ENCODE peak calls at places on chromosomes 13 and 19, in six cellular contexts. One of them, this sample, is unnamed.

GRCh38 chr19:34345934-34346333 is 19.1 kb upstream of the GPI start:
- DNase-seq in H9: peak
- DNase-seq in neuronal stem cell: no peak
- DNase-seq in IMR-90: peak
- DNase-seq in mesenchymal stem cell: peak
- DNase-seq in H1: peak
- DNase-seq in this sample: peak

GRCh38 chr19:7395793-7396192 is 47.1 kb downstream of the ARHGEF18 start:
- DNase-seq in H9: no peak
- DNase-seq in neuronal stem cell: no peak
- DNase-seq in IMR-90: no peak
- DNase-seq in mesenchymal stem cell: peak
- DNase-seq in H1: no peak
- DNase-seq in this sample: no peak

GRCh38 chr19:34926685-34927375 is at the start of gene ZNF30:
- DNase-seq in H9: peak
- DNase-seq in neuronal stem cell: peak
- DNase-seq in IMR-90: peak
- DNase-seq in mesenchymal stem cell: peak
- DNase-seq in H1: peak
- DNase-seq in this sample: peak

GRCh38 chr19:31555634-31556215 is 206.5 kb upstream of the TSHZ3 start:
- DNase-seq in H9: no peak
- DNase-seq in neuronal stem cell: no peak
- DNase-seq in IMR-90: no peak
- DNase-seq in mesenchymal stem cell: no peak
- DNase-seq in H1: no peak
- DNase-seq in this sample: peak

GRCh38 chr19:2168619-2169424 is 5.1 kb downstream of the DOT1L start:
- DNase-seq in H9: peak
- DNase-seq in neuronal stem cell: peak
- DNase-seq in IMR-90: peak
- DNase-seq in mesenchymal stem cell: peak
- DNase-seq in H1: no peak
- DNase-seq in this sample: peak

GRCh38 chr19:17872251-17873001 is 681 bp downstream of the SLC5A5 start:
- DNase-seq in H9: no peak
- DNase-seq in neuronal stem cell: no peak
- DNase-seq in IMR-90: no peak
- DNase-seq in mesenchymal stem cell: no peak
- DNase-seq in H1: peak
- DNase-seq in this sample: no peak

GRCh38 chr19:16398530-16399241 is 73.1 kb downstream of the EPS15L1 start:
- DNase-seq in H9: no peak
- DNase-seq in neuronal stem cell: no peak
- DNase-seq in IMR-90: peak
- DNase-seq in mesenchymal stem cell: no peak
- DNase-seq in H1: no peak
- DNase-seq in this sample: no peak

GRCh38 chr19:4233282-4233853 is 4.0 kb downstream of the EBI3 start:
- DNase-seq in H9: peak
- DNase-seq in neuronal stem cell: no peak
- DNase-seq in IMR-90: peak
- DNase-seq in mesenchymal stem cell: peak
- DNase-seq in H1: peak
- DNase-seq in this sample: peak

GRCh38 chr13:70817571-70817970 is 709.3 kb upstream of the KLHL1 start:
- DNase-seq in H9: no peak
- DNase-seq in neuronal stem cell: no peak
- DNase-seq in IMR-90: peak
- DNase-seq in mesenchymal stem cell: peak
- DNase-seq in H1: no peak
- DNase-seq in this sample: no peak

GRCh38 chr13:52847682-52848432 is 583 bp downstream of the PCDH8 start:
- DNase-seq in H9: no peak
- DNase-seq in neuronal stem cell: no peak
- DNase-seq in IMR-90: no peak
- DNase-seq in mesenchymal stem cell: no peak
- DNase-seq in H1: no peak
- DNase-seq in this sample: no peak

GRCh38 chr19:42528354-42529247 is at the start of gene CEACAM1:
- DNase-seq in H9: no peak
- DNase-seq in neuronal stem cell: no peak
- DNase-seq in IMR-90: no peak
- DNase-seq in mesenchymal stem cell: no peak
- DNase-seq in H1: peak
- DNase-seq in this sample: peak

GRCh38 chr19:42076375-42076944 is 494 bp downstream of the ZNF574 start:
- DNase-seq in H9: no peak
- DNase-seq in neuronal stem cell: no peak
- DNase-seq in IMR-90: no peak
- DNase-seq in mesenchymal stem cell: no peak
- DNase-seq in H1: no peak
- DNase-seq in this sample: no peak

GRCh38 chr19:29206453-29206852 is 6.5 kb downstream of the UQCRFS1 start:
- DNase-seq in H9: no peak
- DNase-seq in neuronal stem cell: no peak
- DNase-seq in IMR-90: no peak
- DNase-seq in mesenchymal stem cell: no peak
- DNase-seq in H1: no peak
- DNase-seq in this sample: no peak
- H3K14ac ChIP-seq in H9: no peak
- H3K14ac ChIP-seq in neuronal stem cell: no peak
- H3K14ac ChIP-seq in IMR-90: no peak
- H3K14ac ChIP-seq in mesenchymal stem cell: no peak
- H3K14ac ChIP-seq in H1: no peak
- H3K14ac ChIP-seq in this sample: no peak

DNA sequence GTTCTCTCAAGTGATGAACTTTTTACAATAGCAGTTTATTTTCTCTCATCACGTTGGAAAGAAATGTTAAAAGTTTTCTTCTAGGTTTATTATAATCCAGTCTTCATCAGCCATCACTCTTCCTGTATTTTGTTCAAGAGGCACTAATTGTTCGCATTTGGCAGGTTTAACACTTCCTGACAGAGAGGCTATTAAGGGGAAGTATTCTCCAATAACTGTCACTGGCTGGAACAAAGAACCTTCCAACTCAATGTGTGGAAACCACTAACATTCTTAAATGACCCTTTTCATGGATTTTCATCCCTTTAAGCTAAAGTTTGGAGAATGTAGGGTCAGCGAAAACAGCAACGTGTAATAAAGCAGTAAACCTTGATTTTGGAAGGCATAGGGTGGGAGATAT is 145.1 kb downstream of the PCCA start:
- DNase-seq in H9: no peak
- DNase-seq in neuronal stem cell: peak
- DNase-seq in IMR-90: no peak
- DNase-seq in mesenchymal stem cell: no peak
- DNase-seq in H1: no peak
- DNase-seq in this sample: no peak
- H2BK120ac ChIP-seq in H9: no peak
- H2BK120ac ChIP-seq in neuronal stem cell: no peak
- H2BK120ac ChIP-seq in IMR-90: no peak
- H2BK120ac ChIP-seq in mesenchymal stem cell: no peak
- H2BK120ac ChIP-seq in H1: no peak
- H2BK120ac ChIP-seq in this sample: no peak

GRCh38 chr13:74574964-74575728 is 440.9 kb upstream of the KLF12 start:
- DNase-seq in H9: peak
- DNase-seq in neuronal stem cell: no peak
- DNase-seq in IMR-90: no peak
- DNase-seq in mesenchymal stem cell: no peak
- DNase-seq in H1: no peak
- DNase-seq in this sample: no peak
- H3K18ac ChIP-seq in H9: no peak
- H3K18ac ChIP-seq in neuronal stem cell: peak
- H3K18ac ChIP-seq in IMR-90: no peak
- H3K18ac ChIP-seq in mesenchymal stem cell: no peak
- H3K18ac ChIP-seq in H1: peak
- H3K18ac ChIP-seq in this sample: no peak

DNA sequence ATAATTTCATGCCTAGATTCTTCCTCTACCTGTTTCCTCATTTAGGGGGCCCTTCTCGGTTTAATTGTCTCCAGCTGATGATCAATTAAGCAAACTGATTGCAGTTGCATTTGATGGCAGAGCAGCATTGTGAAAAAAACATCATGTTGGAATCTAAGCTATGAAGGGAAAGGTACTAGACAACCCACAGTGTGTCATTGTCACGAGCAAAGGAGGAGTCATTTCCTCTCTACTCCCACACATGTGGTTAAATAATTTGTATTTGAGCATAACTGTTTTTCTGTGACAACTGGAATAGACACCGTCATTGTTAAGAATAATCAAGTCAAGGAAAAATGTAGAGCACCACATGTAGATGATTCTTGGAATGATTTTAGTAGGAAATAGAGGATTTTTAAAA is 240.3 kb downstream of the DCT start:
- DNase-seq in H9: no peak
- DNase-seq in neuronal stem cell: no peak
- DNase-seq in IMR-90: peak
- DNase-seq in mesenchymal stem cell: peak
- DNase-seq in H1: no peak
- DNase-seq in this sample: peak
- H3K14ac ChIP-seq in H9: no peak
- H3K14ac ChIP-seq in neuronal stem cell: no peak
- H3K14ac ChIP-seq in IMR-90: no peak
- H3K14ac ChIP-seq in mesenchymal stem cell: no peak
- H3K14ac ChIP-seq in H1: no peak
- H3K14ac ChIP-seq in this sample: no peak

GRCh38 chr13:99985243-99985874 is 3.8 kb downstream of the ZIC2 start:
- DNase-seq in H9: peak
- DNase-seq in neuronal stem cell: no peak
- DNase-seq in IMR-90: no peak
- DNase-seq in mesenchymal stem cell: no peak
- DNase-seq in H1: no peak
- DNase-seq in this sample: no peak

GRCh38 chr13:99982741-99983400 is 1.3 kb downstream of the ZIC2 start:
- DNase-seq in H9: no peak
- DNase-seq in neuronal stem cell: no peak
- DNase-seq in IMR-90: no peak
- DNase-seq in mesenchymal stem cell: no peak
- DNase-seq in H1: peak
- DNase-seq in this sample: no peak

GRCh38 chr13:99984463-99985242 is 3.1 kb downstream of the ZIC2 start:
- DNase-seq in H9: peak
- DNase-seq in neuronal stem cell: no peak
- DNase-seq in IMR-90: no peak
- DNase-seq in mesenchymal stem cell: no peak
- DNase-seq in H1: peak
- DNase-seq in this sample: no peak

GRCh38 chr13:99983401-99984133 is 2.0 kb downstream of the ZIC2 start:
- DNase-seq in H9: peak
- DNase-seq in neuronal stem cell: no peak
- DNase-seq in IMR-90: no peak
- DNase-seq in mesenchymal stem cell: peak
- DNase-seq in H1: peak
- DNase-seq in this sample: no peak

DNA sequence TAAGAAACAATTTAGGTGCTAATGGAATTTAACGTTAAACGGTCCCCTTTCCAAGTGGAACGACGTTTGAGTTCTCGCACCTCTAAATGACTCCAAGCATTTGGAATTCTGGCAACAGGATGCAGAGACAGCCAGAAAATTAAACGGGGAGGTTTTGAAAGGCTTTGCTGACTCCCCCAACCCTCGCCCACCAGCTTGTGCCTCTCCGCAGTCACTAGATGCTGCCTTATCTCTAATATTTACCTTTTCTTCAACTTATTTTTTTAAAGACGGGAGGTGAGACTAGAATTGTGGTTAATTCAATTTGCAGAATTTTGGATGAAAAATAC is 2.5 kb downstream of the ZIC2 start:
- DNase-seq in H9: no peak
- DNase-seq in neuronal stem cell: no peak
- DNase-seq in IMR-90: no peak
- DNase-seq in mesenchymal stem cell: no peak
- DNase-seq in H1: peak
- DNase-seq in this sample: no peak
- H2BK120ac ChIP-seq in H9: no peak
- H2BK120ac ChIP-seq in neuronal stem cell: no peak
- H2BK120ac ChIP-seq in IMR-90: no peak
- H2BK120ac ChIP-seq in mesenchymal stem cell: no peak
- H2BK120ac ChIP-seq in H1: peak
- H2BK120ac ChIP-seq in this sample: no peak

GRCh38 chr19:29512748-29513147 is 13.0 kb upstream of the VSTM2B start:
- DNase-seq in H9: no peak
- DNase-seq in neuronal stem cell: no peak
- DNase-seq in IMR-90: no peak
- DNase-seq in mesenchymal stem cell: no peak
- DNase-seq in H1: no peak
- DNase-seq in this sample: no peak
- H3K18ac ChIP-seq in H9: no peak
- H3K18ac ChIP-seq in neuronal stem cell: no peak
- H3K18ac ChIP-seq in IMR-90: no peak
- H3K18ac ChIP-seq in mesenchymal stem cell: no peak
- H3K18ac ChIP-seq in H1: no peak
- H3K18ac ChIP-seq in this sample: no peak

GRCh38 chr19:12786950-12787349 is 4.3 kb upstream of the JUNB start:
- DNase-seq in H9: no peak
- DNase-seq in neuronal stem cell: no peak
- DNase-seq in IMR-90: no peak
- DNase-seq in mesenchymal stem cell: no peak
- DNase-seq in H1: no peak
- DNase-seq in this sample: no peak
- H3K14ac ChIP-seq in H9: no peak
- H3K14ac ChIP-seq in neuronal stem cell: no peak
- H3K14ac ChIP-seq in IMR-90: no peak
- H3K14ac ChIP-seq in mesenchymal stem cell: no peak
- H3K14ac ChIP-seq in H1: no peak
- H3K14ac ChIP-seq in this sample: no peak

GRCh38 chr19:43727593-43727853 is 11.6 kb downstream of the IRGC start:
- DNase-seq in H9: no peak
- DNase-seq in neuronal stem cell: no peak
- DNase-seq in IMR-90: no peak
- DNase-seq in mesenchymal stem cell: no peak
- DNase-seq in H1: no peak
- DNase-seq in this sample: no peak

GRCh38 chr19:43724896-43725295 is 9.0 kb downstream of the IRGC start:
- DNase-seq in H9: no peak
- DNase-seq in neuronal stem cell: no peak
- DNase-seq in IMR-90: no peak
- DNase-seq in mesenchymal stem cell: no peak
- DNase-seq in H1: no peak
- DNase-seq in this sample: no peak

GRCh38 chr19:43723588-43723987 is 7.7 kb downstream of the IRGC start:
- DNase-seq in H9: no peak
- DNase-seq in neuronal stem cell: no peak
- DNase-seq in IMR-90: no peak
- DNase-seq in mesenchymal stem cell: no peak
- DNase-seq in H1: no peak
- DNase-seq in this sample: no peak

GRCh38 chr19:43725468-43725867 is 9.6 kb downstream of the IRGC start:
- DNase-seq in H9: no peak
- DNase-seq in neuronal stem cell: no peak
- DNase-seq in IMR-90: no peak
- DNase-seq in mesenchymal stem cell: no peak
- DNase-seq in H1: no peak
- DNase-seq in this sample: no peak

GRCh38 chr19:43726736-43727592 is 11.1 kb downstream of the IRGC start:
- DNase-seq in H9: no peak
- DNase-seq in neuronal stem cell: no peak
- DNase-seq in IMR-90: no peak
- DNase-seq in mesenchymal stem cell: no peak
- DNase-seq in H1: no peak
- DNase-seq in this sample: no peak
- H2BK120ac ChIP-seq in H9: no peak
- H2BK120ac ChIP-seq in neuronal stem cell: no peak
- H2BK120ac ChIP-seq in IMR-90: no peak
- H2BK120ac ChIP-seq in mesenchymal stem cell: no peak
- H2BK120ac ChIP-seq in H1: no peak
- H2BK120ac ChIP-seq in this sample: no peak

This sample was measured in trophoblast cell.